ENCODE peak calls at places on chromosomes 6 and 20, in four cellular contexts. A, Q, H and J are unnamed samples.
A peak's percentile ranks its signal among the peaks of the same experiment; 100 is the strongest.

GRCh38 chr6:170444811-170445211 is 108.3 kb downstream of the PSMB1 start:
- DNase-seq in A (no peak), Q (no peak), H (no peak), J (no peak)

GRCh38 chr20:24779166-24779565 is 169.9 kb upstream of the CST7 start:
- DNase-seq in A (no peak), Q (no peak), H (peak; percentile 23), J (no peak)

GRCh38 chr6:68710496-68710895 is 75.4 kb downstream of the ADGRB3 start:
- DNase-seq in A (no peak), Q (no peak), H (no peak), J (no peak)

GRCh38 chr6:7108196-7108963 is 619 bp downstream of the RREB1 start:
- DNase-seq in A (peak; percentile 84), Q (no peak), H (peak; percentile 40), J (no peak)

GRCh38 chr6:18585032-18585573 is 198.0 kb downstream of the RNF144B start:
- DNase-seq in A (no peak), Q (peak; percentile 20), H (no peak), J (no peak)

GRCh38 chr20:46984391-46984790 is 89.7 kb downstream of the EYA2 start:
- DNase-seq in A (no peak), Q (peak; percentile 55), H (no peak), J (no peak)

GRCh38 chr6:145155411-145155810 is 579.9 kb downstream of the EPM2A start:
- DNase-seq in A (no peak), Q (no peak), H (no peak), J (no peak)

GRCh38 chr20:32672315-32672981 is 1.3 kb downstream of the C20orf203 start:
- DNase-seq in A (no peak), Q (no peak), H (no peak), J (no peak)

GRCh38 chr6:45965787-45966186 is 49.9 kb downstream of the CLIC5 start:
- DNase-seq in A (no peak), Q (no peak), H (no peak), J (no peak)

GRCh38 chr6:134735461-134735860 is 214.4 kb downstream of the ALDH8A1 start:
- DNase-seq in A (no peak), Q (no peak), H (no peak), J (no peak)

GRCh38 chr6:88870728-88871330 is 92.6 kb downstream of the RNGTT start:
- DNase-seq in A (peak; percentile 85), Q (peak; percentile 49), H (peak; percentile 27), J (no peak)

GRCh38 chr6:163099621-163100171 is 314.8 kb upstream of the QKI start:
- DNase-seq in A (peak; percentile 40), Q (no peak), H (no peak), J (no peak)

GRCh38 chr20:20731945-20732296 is 19.5 kb upstream of the RALGAPA2 start:
- DNase-seq in A (no peak), Q (no peak), H (no peak), J (no peak)

GRCh38 chr20:25018841-25019240 is 26.3 kb upstream of the APMAP start:
- DNase-seq in A (no peak), Q (no peak), H (no peak), J (no peak)

GRCh38 chr6:4008324-4009047 is 70.5 kb downstream of the FAM217A start:
- DNase-seq in A (peak; percentile 72), Q (peak; percentile 87), H (peak; percentile 41), J (no peak)

GRCh38 chr6:113281014-113281810 is 575.9 kb upstream of the MARCKS start:
- DNase-seq in A (no peak), Q (no peak), H (no peak), J (peak; percentile 29)

GRCh38 chr6:15730442-15730841 is 67.6 kb upstream of the DTNBP1 start:
- DNase-seq in A (peak; percentile 42), Q (no peak), H (no peak), J (no peak)

GRCh38 chr20:19274412-19275015 is 62.1 kb downstream of the SLC24A3 start:
- DNase-seq in A (no peak), Q (no peak), H (no peak), J (no peak)

GRCh38 chr20:47038581-47039560 is 144.2 kb downstream of the EYA2 start:
- DNase-seq in A (no peak), Q (no peak), H (no peak), J (no peak)

GRCh38 chr20:23150304-23151007 is 64.3 kb upstream of the CD93 start:
- DNase-seq in A (no peak), Q (no peak), H (no peak), J (no peak)

GRCh38 chr6:139367810-139368321 is 6.6 kb downstream of the CITED2 start:
- DNase-seq in A (no peak), Q (no peak), H (no peak), J (no peak)